ENCODE peak calls at places on chromosomes 2 and 18, in nine cellular contexts. One of them, this sample, is unnamed.
A peak's percentile ranks its signal among the peaks of the same experiment; 100 is the strongest.

GRCh38 chr2:9113262-9113661 is 93.3 kb upstream of the ASAP2 start:
- DNase-seq in RPMI8226: no peak
- DNase-seq in stimulated activated CD8-positive, alpha-beta memory T cell treated with anti-CD3 and anti-CD28 coated beads, Interleukin-7, amount 100 ng/mL, for 1 hour: no peak
- DNase-seq in breast epithelium: no peak
- DNase-seq in SK-MEL-5: no peak
- DNase-seq in CD4-positive, alpha-beta T cell: no peak
- DNase-seq in iPS DF 19.7: no peak
- DNase-seq in WTC11: no peak
- DNase-seq in COR-L47: no peak
- DNase-seq in this sample: no peak

GRCh38 chr2:19503406-19503805 is 145.0 kb upstream of the OSR1 start:
- DNase-seq in RPMI8226: no peak
- DNase-seq in stimulated activated CD8-positive, alpha-beta memory T cell treated with anti-CD3 and anti-CD28 coated beads, Interleukin-7, amount 100 ng/mL, for 1 hour: no peak
- DNase-seq in breast epithelium: no peak
- DNase-seq in SK-MEL-5: no peak
- DNase-seq in CD4-positive, alpha-beta T cell: no peak
- DNase-seq in iPS DF 19.7: no peak
- DNase-seq in WTC11: no peak
- DNase-seq in COR-L47: no peak
- DNase-seq in this sample: peak; percentile 3

GRCh38 chr2:20397811-20398447 is 47.3 kb upstream of the PUM2 start:
- DNase-seq in RPMI8226: no peak
- DNase-seq in stimulated activated CD8-positive, alpha-beta memory T cell treated with anti-CD3 and anti-CD28 coated beads, Interleukin-7, amount 100 ng/mL, for 1 hour: no peak
- DNase-seq in breast epithelium: no peak
- DNase-seq in SK-MEL-5: no peak
- DNase-seq in CD4-positive, alpha-beta T cell: no peak
- DNase-seq in iPS DF 19.7: no peak
- DNase-seq in WTC11: no peak
- DNase-seq in COR-L47: no peak
- DNase-seq in this sample: no peak

GRCh38 chr2:194985258-194985657 is 671.8 kb upstream of the SLC39A10 start:
- DNase-seq in RPMI8226: no peak
- DNase-seq in stimulated activated CD8-positive, alpha-beta memory T cell treated with anti-CD3 and anti-CD28 coated beads, Interleukin-7, amount 100 ng/mL, for 1 hour: no peak
- DNase-seq in breast epithelium: no peak
- DNase-seq in SK-MEL-5: no peak
- DNase-seq in CD4-positive, alpha-beta T cell: no peak
- DNase-seq in iPS DF 19.7: no peak
- DNase-seq in WTC11: no peak
- DNase-seq in COR-L47: no peak
- DNase-seq in this sample: no peak

GRCh38 chr2:168524005-168524404 is 67.9 kb downstream of the CERS6 start:
- DNase-seq in RPMI8226: no peak
- DNase-seq in stimulated activated CD8-positive, alpha-beta memory T cell treated with anti-CD3 and anti-CD28 coated beads, Interleukin-7, amount 100 ng/mL, for 1 hour: no peak
- DNase-seq in breast epithelium: no peak
- DNase-seq in SK-MEL-5: no peak
- DNase-seq in CD4-positive, alpha-beta T cell: no peak
- DNase-seq in iPS DF 19.7: no peak
- DNase-seq in WTC11: no peak
- DNase-seq in COR-L47: no peak
- DNase-seq in this sample: no peak

GRCh38 chr2:101012706-101013181 is 10.7 kb downstream of the RPL31 start:
- DNase-seq in RPMI8226: peak; percentile 41
- DNase-seq in stimulated activated CD8-positive, alpha-beta memory T cell treated with anti-CD3 and anti-CD28 coated beads, Interleukin-7, amount 100 ng/mL, for 1 hour: no peak
- DNase-seq in breast epithelium: no peak
- DNase-seq in SK-MEL-5: peak; percentile 50
- DNase-seq in CD4-positive, alpha-beta T cell: no peak
- DNase-seq in iPS DF 19.7: no peak
- DNase-seq in WTC11: no peak
- DNase-seq in COR-L47: peak; percentile 9
- DNase-seq in this sample: peak; percentile 85

GRCh38 chr2:54120950-54121349 is 5.5 kb downstream of the ACYP2 start:
- DNase-seq in RPMI8226: no peak
- DNase-seq in stimulated activated CD8-positive, alpha-beta memory T cell treated with anti-CD3 and anti-CD28 coated beads, Interleukin-7, amount 100 ng/mL, for 1 hour: no peak
- DNase-seq in breast epithelium: no peak
- DNase-seq in SK-MEL-5: no peak
- DNase-seq in CD4-positive, alpha-beta T cell: no peak
- DNase-seq in iPS DF 19.7: no peak
- DNase-seq in WTC11: no peak
- DNase-seq in COR-L47: no peak
- DNase-seq in this sample: no peak

GRCh38 chr2:201977651-201978050 is 56.0 kb upstream of the FZD7 start:
- DNase-seq in RPMI8226: no peak
- DNase-seq in stimulated activated CD8-positive, alpha-beta memory T cell treated with anti-CD3 and anti-CD28 coated beads, Interleukin-7, amount 100 ng/mL, for 1 hour: no peak
- DNase-seq in breast epithelium: peak; percentile 43
- DNase-seq in SK-MEL-5: no peak
- DNase-seq in CD4-positive, alpha-beta T cell: no peak
- DNase-seq in iPS DF 19.7: no peak
- DNase-seq in WTC11: no peak
- DNase-seq in COR-L47: no peak
- DNase-seq in this sample: no peak

GRCh38 chr2:153101187-153101586 is 377.4 kb downstream of the RPRM start:
- DNase-seq in RPMI8226: no peak
- DNase-seq in stimulated activated CD8-positive, alpha-beta memory T cell treated with anti-CD3 and anti-CD28 coated beads, Interleukin-7, amount 100 ng/mL, for 1 hour: no peak
- DNase-seq in breast epithelium: no peak
- DNase-seq in SK-MEL-5: no peak
- DNase-seq in CD4-positive, alpha-beta T cell: no peak
- DNase-seq in iPS DF 19.7: no peak
- DNase-seq in WTC11: no peak
- DNase-seq in COR-L47: no peak
- DNase-seq in this sample: no peak

GRCh38 chr2:48483916-48484315 is 46.0 kb upstream of the STON1 start:
- DNase-seq in RPMI8226: no peak
- DNase-seq in stimulated activated CD8-positive, alpha-beta memory T cell treated with anti-CD3 and anti-CD28 coated beads, Interleukin-7, amount 100 ng/mL, for 1 hour: no peak
- DNase-seq in breast epithelium: no peak
- DNase-seq in SK-MEL-5: no peak
- DNase-seq in CD4-positive, alpha-beta T cell: no peak
- DNase-seq in iPS DF 19.7: no peak
- DNase-seq in WTC11: no peak
- DNase-seq in COR-L47: no peak
- DNase-seq in this sample: peak; percentile 77

GRCh38 chr2:196372811-196373664 is 201.7 kb upstream of the STK17B start:
- DNase-seq in RPMI8226: no peak
- DNase-seq in stimulated activated CD8-positive, alpha-beta memory T cell treated with anti-CD3 and anti-CD28 coated beads, Interleukin-7, amount 100 ng/mL, for 1 hour: no peak
- DNase-seq in breast epithelium: no peak
- DNase-seq in SK-MEL-5: no peak
- DNase-seq in CD4-positive, alpha-beta T cell: no peak
- DNase-seq in iPS DF 19.7: no peak
- DNase-seq in WTC11: no peak
- DNase-seq in COR-L47: no peak
- DNase-seq in this sample: peak; percentile 39

GRCh38 chr18:48986851-48987761 is 36.3 kb upstream of the SMAD7 start:
- DNase-seq in RPMI8226: no peak
- DNase-seq in stimulated activated CD8-positive, alpha-beta memory T cell treated with anti-CD3 and anti-CD28 coated beads, Interleukin-7, amount 100 ng/mL, for 1 hour: no peak
- DNase-seq in breast epithelium: no peak
- DNase-seq in SK-MEL-5: no peak
- DNase-seq in CD4-positive, alpha-beta T cell: no peak
- DNase-seq in iPS DF 19.7: no peak
- DNase-seq in WTC11: no peak
- DNase-seq in COR-L47: no peak
- DNase-seq in this sample: no peak

GRCh38 chr18:76977108-76977621 is 154.8 kb downstream of the ZNF236 start:
- DNase-seq in RPMI8226: no peak
- DNase-seq in stimulated activated CD8-positive, alpha-beta memory T cell treated with anti-CD3 and anti-CD28 coated beads, Interleukin-7, amount 100 ng/mL, for 1 hour: no peak
- DNase-seq in breast epithelium: no peak
- DNase-seq in SK-MEL-5: no peak
- DNase-seq in CD4-positive, alpha-beta T cell: no peak
- DNase-seq in iPS DF 19.7: no peak
- DNase-seq in WTC11: no peak
- DNase-seq in COR-L47: peak; percentile 87
- DNase-seq in this sample: no peak

GRCh38 chr2:173076557-173077345 is 1.1 kb downstream of the MAP3K20 start:
- DNase-seq in RPMI8226: no peak
- DNase-seq in stimulated activated CD8-positive, alpha-beta memory T cell treated with anti-CD3 and anti-CD28 coated beads, Interleukin-7, amount 100 ng/mL, for 1 hour: no peak
- DNase-seq in breast epithelium: peak; percentile 48
- DNase-seq in SK-MEL-5: peak; percentile 12
- DNase-seq in CD4-positive, alpha-beta T cell: no peak
- DNase-seq in iPS DF 19.7: no peak
- DNase-seq in WTC11: peak; percentile 52
- DNase-seq in COR-L47: no peak
- DNase-seq in this sample: peak; percentile 71

GRCh38 chr2:239027431-239028252 is 179.8 kb downstream of the TWIST2 start:
- DNase-seq in RPMI8226: no peak
- DNase-seq in stimulated activated CD8-positive, alpha-beta memory T cell treated with anti-CD3 and anti-CD28 coated beads, Interleukin-7, amount 100 ng/mL, for 1 hour: no peak
- DNase-seq in breast epithelium: no peak
- DNase-seq in SK-MEL-5: no peak
- DNase-seq in CD4-positive, alpha-beta T cell: no peak
- DNase-seq in iPS DF 19.7: no peak
- DNase-seq in WTC11: no peak
- DNase-seq in COR-L47: no peak
- DNase-seq in this sample: no peak

GRCh38 chr2:118805061-118805690 is 42.3 kb downstream of the EN1 start:
- DNase-seq in RPMI8226: no peak
- DNase-seq in stimulated activated CD8-positive, alpha-beta memory T cell treated with anti-CD3 and anti-CD28 coated beads, Interleukin-7, amount 100 ng/mL, for 1 hour: no peak
- DNase-seq in breast epithelium: no peak
- DNase-seq in SK-MEL-5: no peak
- DNase-seq in CD4-positive, alpha-beta T cell: no peak
- DNase-seq in iPS DF 19.7: no peak
- DNase-seq in WTC11: no peak
- DNase-seq in COR-L47: no peak
- DNase-seq in this sample: no peak

GRCh38 chr2:127153691-127154158 is 46.8 kb upstream of the BIN1 start:
- DNase-seq in RPMI8226: no peak
- DNase-seq in stimulated activated CD8-positive, alpha-beta memory T cell treated with anti-CD3 and anti-CD28 coated beads, Interleukin-7, amount 100 ng/mL, for 1 hour: no peak
- DNase-seq in breast epithelium: no peak
- DNase-seq in SK-MEL-5: no peak
- DNase-seq in CD4-positive, alpha-beta T cell: no peak
- DNase-seq in iPS DF 19.7: no peak
- DNase-seq in WTC11: no peak
- DNase-seq in COR-L47: no peak
- DNase-seq in this sample: peak; percentile 77

GRCh38 chr2:172931256-172931894 is 144.3 kb upstream of the MAP3K20 start:
- DNase-seq in RPMI8226: no peak
- DNase-seq in stimulated activated CD8-positive, alpha-beta memory T cell treated with anti-CD3 and anti-CD28 coated beads, Interleukin-7, amount 100 ng/mL, for 1 hour: no peak
- DNase-seq in breast epithelium: no peak
- DNase-seq in SK-MEL-5: no peak
- DNase-seq in CD4-positive, alpha-beta T cell: no peak
- DNase-seq in iPS DF 19.7: peak; percentile 35
- DNase-seq in WTC11: no peak
- DNase-seq in COR-L47: no peak
- DNase-seq in this sample: peak; percentile 59

GRCh38 chr2:31233216-31233615 is 736 bp upstream of the EHD3 start:
- DNase-seq in RPMI8226: no peak
- DNase-seq in stimulated activated CD8-positive, alpha-beta memory T cell treated with anti-CD3 and anti-CD28 coated beads, Interleukin-7, amount 100 ng/mL, for 1 hour: no peak
- DNase-seq in breast epithelium: no peak
- DNase-seq in SK-MEL-5: peak; percentile 50
- DNase-seq in CD4-positive, alpha-beta T cell: no peak
- DNase-seq in iPS DF 19.7: no peak
- DNase-seq in WTC11: no peak
- DNase-seq in COR-L47: no peak
- DNase-seq in this sample: peak; percentile 11

GRCh38 chr2:147846382-147847081 is 1.7 kb downstream of the ACVR2A start:
- DNase-seq in RPMI8226: no peak
- DNase-seq in stimulated activated CD8-positive, alpha-beta memory T cell treated with anti-CD3 and anti-CD28 coated beads, Interleukin-7, amount 100 ng/mL, for 1 hour: no peak
- DNase-seq in breast epithelium: no peak
- DNase-seq in SK-MEL-5: no peak
- DNase-seq in CD4-positive, alpha-beta T cell: no peak
- DNase-seq in iPS DF 19.7: no peak
- DNase-seq in WTC11: no peak
- DNase-seq in COR-L47: no peak
- DNase-seq in this sample: peak; percentile 31

GRCh38 chr2:239873656-239874635 is 151.2 kb downstream of the NDUFA10 start:
- DNase-seq in RPMI8226: no peak
- DNase-seq in stimulated activated CD8-positive, alpha-beta memory T cell treated with anti-CD3 and anti-CD28 coated beads, Interleukin-7, amount 100 ng/mL, for 1 hour: no peak
- DNase-seq in breast epithelium: no peak
- DNase-seq in SK-MEL-5: no peak
- DNase-seq in CD4-positive, alpha-beta T cell: no peak
- DNase-seq in iPS DF 19.7: no peak
- DNase-seq in WTC11: no peak
- DNase-seq in COR-L47: no peak
- DNase-seq in this sample: no peak

GRCh38 chr18:25168011-25168410 is 184.0 kb downstream of the ZNF521 start:
- DNase-seq in RPMI8226: no peak
- DNase-seq in stimulated activated CD8-positive, alpha-beta memory T cell treated with anti-CD3 and anti-CD28 coated beads, Interleukin-7, amount 100 ng/mL, for 1 hour: no peak
- DNase-seq in breast epithelium: no peak
- DNase-seq in SK-MEL-5: no peak
- DNase-seq in CD4-positive, alpha-beta T cell: no peak
- DNase-seq in iPS DF 19.7: no peak
- DNase-seq in WTC11: peak; percentile 11
- DNase-seq in COR-L47: no peak
- DNase-seq in this sample: no peak

GRCh38 chr2:218217366-218218309 is 649 bp downstream of the ARPC2 start:
- DNase-seq in RPMI8226: peak; percentile 53
- DNase-seq in stimulated activated CD8-positive, alpha-beta memory T cell treated with anti-CD3 and anti-CD28 coated beads, Interleukin-7, amount 100 ng/mL, for 1 hour: peak; percentile 35
- DNase-seq in breast epithelium: peak; percentile 44
- DNase-seq in SK-MEL-5: peak; percentile 35
- DNase-seq in CD4-positive, alpha-beta T cell: peak; percentile 56
- DNase-seq in iPS DF 19.7: no peak
- DNase-seq in WTC11: peak; percentile 38
- DNase-seq in COR-L47: no peak
- DNase-seq in this sample: peak; percentile 85

GRCh38 chr2:44562737-44563136 is 201.0 kb downstream of the CAMKMT start:
- DNase-seq in RPMI8226: no peak
- DNase-seq in stimulated activated CD8-positive, alpha-beta memory T cell treated with anti-CD3 and anti-CD28 coated beads, Interleukin-7, amount 100 ng/mL, for 1 hour: no peak
- DNase-seq in breast epithelium: no peak
- DNase-seq in SK-MEL-5: no peak
- DNase-seq in CD4-positive, alpha-beta T cell: no peak
- DNase-seq in iPS DF 19.7: no peak
- DNase-seq in WTC11: no peak
- DNase-seq in COR-L47: no peak
- DNase-seq in this sample: no peak

GRCh38 chr2:127277028-127277427 is 16.9 kb downstream of the ERCC3 start:
- DNase-seq in RPMI8226: no peak
- DNase-seq in stimulated activated CD8-positive, alpha-beta memory T cell treated with anti-CD3 and anti-CD28 coated beads, Interleukin-7, amount 100 ng/mL, for 1 hour: no peak
- DNase-seq in breast epithelium: no peak
- DNase-seq in SK-MEL-5: no peak
- DNase-seq in CD4-positive, alpha-beta T cell: no peak
- DNase-seq in iPS DF 19.7: no peak
- DNase-seq in WTC11: no peak
- DNase-seq in COR-L47: no peak
- DNase-seq in this sample: no peak

GRCh38 chr2:191247381-191248057 is 2.3 kb downstream of the MYO1B start:
- DNase-seq in RPMI8226: peak; percentile 7
- DNase-seq in stimulated activated CD8-positive, alpha-beta memory T cell treated with anti-CD3 and anti-CD28 coated beads, Interleukin-7, amount 100 ng/mL, for 1 hour: no peak
- DNase-seq in breast epithelium: no peak
- DNase-seq in SK-MEL-5: peak; percentile 35
- DNase-seq in CD4-positive, alpha-beta T cell: no peak
- DNase-seq in iPS DF 19.7: no peak
- DNase-seq in WTC11: no peak
- DNase-seq in COR-L47: no peak
- DNase-seq in this sample: peak; percentile 94

This sample was measured in adipocyte.